ENCODE peak calls at places on chromosomes 1 and 21, in ten cellular contexts. K is germinal center, U is substantia nigra, Z is HTR-8/SVneo, G is astrocyte of the spinal cord, E is DMS 273 treated with DMSO at 0.1 percent for 48 hours, S is nucleus accumbens, L is epithelial cell of esophagus, N is H54, V is AG09319. F is an unnamed sample.

GRCh38 chr1:157966034-157966671 is 27.3 kb upstream of the KIRREL1 start:
- DNase-seq in K (no peak), U (no peak), Z (no peak), G (peak; percentile 74), E (no peak), S (no peak), L (no peak), N (no peak), V (no peak), F (no peak)

GRCh38 chr1:54227091-54227602 is 27.2 kb downstream of the MRPL37 start:
- DNase-seq in K (no peak), U (peak; percentile 63), Z (peak; percentile 64), G (peak; percentile 62), E (peak; percentile 14), S (no peak), L (peak; percentile 41), N (peak; percentile 95), V (no peak), F (no peak)

GRCh38 chr1:21307663-21308062 is 17.4 kb upstream of the ECE1 start:
- DNase-seq in K (no peak), U (no peak), Z (no peak), G (no peak), E (no peak), S (no peak), L (no peak), N (no peak), V (no peak), F (no peak)

GRCh38 chr21:17529648-17530047 is 16.8 kb downstream of the CXADR start:
- DNase-seq in K (no peak), U (no peak), Z (no peak), G (no peak), E (no peak), S (no peak), L (no peak), N (no peak), V (no peak), F (no peak)

GRCh38 chr1:97093742-97094141 is 372.2 kb downstream of the PTBP2 start:
- DNase-seq in K (no peak), U (no peak), Z (no peak), G (peak; percentile 29), E (no peak), S (no peak), L (peak; percentile 37), N (no peak), V (peak; percentile 57), F (no peak)

GRCh38 chr1:214244841-214245240 is 36.1 kb upstream of the SMYD2 start:
- DNase-seq in K (no peak), U (no peak), Z (no peak), G (no peak), E (no peak), S (no peak), L (no peak), N (no peak), V (no peak), F (no peak)

GRCh38 chr1:238324465-238324864 is 433.7 kb upstream of the ZP4 start:
- DNase-seq in K (no peak), U (no peak), Z (no peak), G (no peak), E (no peak), S (no peak), L (no peak), N (no peak), V (no peak), F (no peak)

GRCh38 chr1:24878775-24879742 is 51.0 kb downstream of the RUNX3 start:
- DNase-seq in K (no peak), U (no peak), Z (no peak), G (peak; percentile 13), E (no peak), S (no peak), L (peak; percentile 20), N (no peak), V (no peak), F (no peak)

GRCh38 chr1:47225430-47226100 is 6.5 kb downstream of the TAL1 start:
- DNase-seq in K (no peak), U (no peak), Z (no peak), G (no peak), E (no peak), S (no peak), L (no peak), N (no peak), V (no peak), F (no peak)

GRCh38 chr1:209363112-209363511 is 220.4 kb upstream of the CAMK1G start:
- DNase-seq in K (no peak), U (no peak), Z (no peak), G (no peak), E (peak; percentile 58), S (no peak), L (peak; percentile 57), N (no peak), V (no peak), F (no peak)

GRCh38 chr1:19728413-19729145 is 63.9 kb downstream of the HTR6 start:
- DNase-seq in K (no peak), U (peak; percentile 2), Z (no peak), G (no peak), E (no peak), S (no peak), L (no peak), N (no peak), V (no peak), F (no peak)

GRCh38 chr1:42312576-42313212 is 22.3 kb downstream of the FOXJ3 start:
- DNase-seq in K (no peak), U (no peak), Z (no peak), G (no peak), E (no peak), S (no peak), L (peak; percentile 6), N (no peak), V (no peak), F (no peak)

GRCh38 chr1:117683571-117684285 is 77.9 kb downstream of the TENT5C start:
- DNase-seq in K (no peak), U (no peak), Z (no peak), G (peak; percentile 40), E (no peak), S (no peak), L (no peak), N (no peak), V (no peak), F (no peak)

GRCh38 chr21:43866233-43866632 is 1.2 kb downstream of the AGPAT3 start:
- DNase-seq in K (peak; percentile 69), U (peak; percentile 27), Z (no peak), G (peak; percentile 72), E (peak; percentile 13), S (no peak), L (peak; percentile 45), N (peak; percentile 55), V (peak; percentile 38), F (no peak)

GRCh38 chr21:24428539-24429186 is 1178.6 kb downstream of the MRPL39 start:
- DNase-seq in K (no peak), U (no peak), Z (no peak), G (no peak), E (no peak), S (no peak), L (no peak), N (no peak), V (no peak), F (no peak)

GRCh38 chr1:239283229-239283628 is 103.1 kb upstream of the CHRM3 start:
- DNase-seq in K (no peak), U (no peak), Z (no peak), G (no peak), E (no peak), S (no peak), L (no peak), N (no peak), V (no peak), F (no peak)

GRCh38 chr21:34027727-34028461 is 45.5 kb upstream of the MRPS6 start:
- DNase-seq in K (no peak), U (no peak), Z (no peak), G (no peak), E (no peak), S (no peak), L (peak; percentile 10), N (no peak), V (no peak), F (no peak)

GRCh38 chr1:55987491-55988255 is 591.7 kb downstream of the PLPP3 start:
- DNase-seq in K (no peak), U (no peak), Z (no peak), G (no peak), E (no peak), S (no peak), L (no peak), N (no peak), V (no peak), F (no peak)

F was measured in GM18507.